ENCODE peak calls at places on chromosomes 7 and 10, in seven cellular contexts. One of them, this sample, is unnamed.

GRCh38 chr7:106260136-106260561 is 24.6 kb downstream of the NAMPT start:
- DNase-seq in CD4-positive, alpha-beta memory T cell: no peak
- DNase-seq in heart left ventricle: no peak
- DNase-seq in cardiac muscle cell: no peak
- DNase-seq in fibroblast of lung: no peak
- DNase-seq in esophagus squamous epithelium: no peak
- DNase-seq in gastrocnemius medialis: no peak
- DNase-seq in this sample: no peak

GRCh38 chr7:21253740-21254687 is 173.9 kb upstream of the SP4 start:
- DNase-seq in heart left ventricle: no peak
- DNase-seq in esophagus squamous epithelium: no peak
- DNase-seq in gastrocnemius medialis: no peak
- DNase-seq in CD4-positive, alpha-beta memory T cell: peak
- DNase-seq in cardiac muscle cell: peak
- DNase-seq in fibroblast of lung: peak
- DNase-seq in this sample: no peak

GRCh38 chr10:72875250-72876055 is 18.1 kb upstream of the OIT3 start:
- DNase-seq in fibroblast of lung: peak
- DNase-seq in CD4-positive, alpha-beta memory T cell: peak
- DNase-seq in cardiac muscle cell: peak
- DNase-seq in gastrocnemius medialis: no peak
- DNase-seq in heart left ventricle: no peak
- DNase-seq in esophagus squamous epithelium: no peak
- DNase-seq in this sample: no peak

GRCh38 chr10:31017534-31018361 is 13.9 kb downstream of the ZNF438 start:
- DNase-seq in gastrocnemius medialis: no peak
- DNase-seq in cardiac muscle cell: no peak
- DNase-seq in CD4-positive, alpha-beta memory T cell: no peak
- DNase-seq in heart left ventricle: no peak
- DNase-seq in fibroblast of lung: no peak
- DNase-seq in esophagus squamous epithelium: no peak
- DNase-seq in this sample: no peak

GRCh38 chr7:31251441-31251840 is 89.1 kb downstream of the NEUROD6 start:
- DNase-seq in CD4-positive, alpha-beta memory T cell: no peak
- DNase-seq in heart left ventricle: no peak
- DNase-seq in fibroblast of lung: no peak
- DNase-seq in esophagus squamous epithelium: no peak
- DNase-seq in cardiac muscle cell: no peak
- DNase-seq in gastrocnemius medialis: no peak
- DNase-seq in this sample: no peak

GRCh38 chr7:71298378-71298777 is 166.4 kb downstream of the GALNT17 start:
- DNase-seq in fibroblast of lung: no peak
- DNase-seq in heart left ventricle: no peak
- DNase-seq in esophagus squamous epithelium: no peak
- DNase-seq in gastrocnemius medialis: no peak
- DNase-seq in cardiac muscle cell: no peak
- DNase-seq in CD4-positive, alpha-beta memory T cell: no peak
- DNase-seq in this sample: no peak

GRCh38 chr10:82278401-82279182 is 403.6 kb downstream of the NRG3 start:
- DNase-seq in esophagus squamous epithelium: no peak
- DNase-seq in fibroblast of lung: no peak
- DNase-seq in cardiac muscle cell: no peak
- DNase-seq in CD4-positive, alpha-beta memory T cell: no peak
- DNase-seq in gastrocnemius medialis: no peak
- DNase-seq in heart left ventricle: no peak
- DNase-seq in this sample: no peak

GRCh38 chr10:50398383-50398782 is 147.1 kb upstream of the ASAH2 start:
- DNase-seq in esophagus squamous epithelium: no peak
- DNase-seq in gastrocnemius medialis: no peak
- DNase-seq in heart left ventricle: no peak
- DNase-seq in fibroblast of lung: peak
- DNase-seq in cardiac muscle cell: no peak
- DNase-seq in CD4-positive, alpha-beta memory T cell: no peak
- DNase-seq in this sample: no peak

GRCh38 chr7:157657741-157658740 is 321.2 kb downstream of the DNAJB6 start:
- DNase-seq in cardiac muscle cell: no peak
- DNase-seq in fibroblast of lung: no peak
- DNase-seq in gastrocnemius medialis: no peak
- DNase-seq in esophagus squamous epithelium: no peak
- DNase-seq in heart left ventricle: peak
- DNase-seq in CD4-positive, alpha-beta memory T cell: no peak
- DNase-seq in this sample: no peak

GRCh38 chr7:151010307-151011096 is 13.8 kb downstream of the ATG9B start:
- DNase-seq in heart left ventricle: no peak
- DNase-seq in CD4-positive, alpha-beta memory T cell: peak
- DNase-seq in fibroblast of lung: no peak
- DNase-seq in esophagus squamous epithelium: no peak
- DNase-seq in gastrocnemius medialis: no peak
- DNase-seq in cardiac muscle cell: peak
- DNase-seq in this sample: no peak

GRCh38 chr10:77643795-77644468 is 6.3 kb upstream of the KCNMA1 start:
- DNase-seq in fibroblast of lung: peak
- DNase-seq in cardiac muscle cell: peak
- DNase-seq in esophagus squamous epithelium: no peak
- DNase-seq in CD4-positive, alpha-beta memory T cell: no peak
- DNase-seq in heart left ventricle: no peak
- DNase-seq in gastrocnemius medialis: no peak
- DNase-seq in this sample: no peak

GRCh38 chr7:2757361-2757903 is 69.4 kb downstream of the AMZ1 start:
- DNase-seq in cardiac muscle cell: no peak
- DNase-seq in esophagus squamous epithelium: no peak
- DNase-seq in heart left ventricle: no peak
- DNase-seq in gastrocnemius medialis: peak
- DNase-seq in fibroblast of lung: no peak
- DNase-seq in CD4-positive, alpha-beta memory T cell: no peak
- DNase-seq in this sample: peak

GRCh38 chr10:70974351-70974901 is 86.1 kb upstream of the PCBD1 start:
- DNase-seq in cardiac muscle cell: no peak
- DNase-seq in heart left ventricle: no peak
- DNase-seq in esophagus squamous epithelium: no peak
- DNase-seq in gastrocnemius medialis: no peak
- DNase-seq in CD4-positive, alpha-beta memory T cell: no peak
- DNase-seq in fibroblast of lung: no peak
- DNase-seq in this sample: no peak

GRCh38 chr7:111561659-111561908 is 708 bp downstream of the IMMP2L start:
- DNase-seq in cardiac muscle cell: no peak
- DNase-seq in fibroblast of lung: no peak
- DNase-seq in gastrocnemius medialis: no peak
- DNase-seq in heart left ventricle: no peak
- DNase-seq in CD4-positive, alpha-beta memory T cell: no peak
- DNase-seq in esophagus squamous epithelium: no peak
- DNase-seq in this sample: no peak

GRCh38 chr7:141074162-141074989 is 512 bp downstream of the TMEM178B start:
- DNase-seq in gastrocnemius medialis: no peak
- DNase-seq in esophagus squamous epithelium: no peak
- DNase-seq in cardiac muscle cell: peak
- DNase-seq in fibroblast of lung: peak
- DNase-seq in CD4-positive, alpha-beta memory T cell: no peak
- DNase-seq in heart left ventricle: peak
- DNase-seq in this sample: peak

GRCh38 chr7:98816206-98816605 is 53.6 kb downstream of the TMEM130 start:
- DNase-seq in fibroblast of lung: no peak
- DNase-seq in heart left ventricle: no peak
- DNase-seq in gastrocnemius medialis: no peak
- DNase-seq in cardiac muscle cell: no peak
- DNase-seq in CD4-positive, alpha-beta memory T cell: no peak
- DNase-seq in esophagus squamous epithelium: no peak
- DNase-seq in this sample: no peak

GRCh38 chr10:27997865-27998177 is 1.1 kb downstream of the ODAD2 start:
- DNase-seq in heart left ventricle: no peak
- DNase-seq in CD4-positive, alpha-beta memory T cell: no peak
- DNase-seq in cardiac muscle cell: no peak
- DNase-seq in esophagus squamous epithelium: no peak
- DNase-seq in fibroblast of lung: no peak
- DNase-seq in gastrocnemius medialis: no peak
- DNase-seq in this sample: no peak

GRCh38 chr10:50557130-50557682 is 66.5 kb downstream of the SGMS1 start:
- DNase-seq in CD4-positive, alpha-beta memory T cell: no peak
- DNase-seq in heart left ventricle: no peak
- DNase-seq in fibroblast of lung: no peak
- DNase-seq in cardiac muscle cell: no peak
- DNase-seq in esophagus squamous epithelium: no peak
- DNase-seq in gastrocnemius medialis: no peak
- DNase-seq in this sample: no peak

GRCh38 chr7:102426268-102427031 is 6.9 kb upstream of the ORAI2 start:
- DNase-seq in heart left ventricle: no peak
- DNase-seq in esophagus squamous epithelium: no peak
- DNase-seq in fibroblast of lung: no peak
- DNase-seq in cardiac muscle cell: no peak
- DNase-seq in gastrocnemius medialis: no peak
- DNase-seq in CD4-positive, alpha-beta memory T cell: peak
- DNase-seq in this sample: no peak

GRCh38 chr7:100574362-100575205 is 884 bp upstream of the SAP25 start:
- DNase-seq in gastrocnemius medialis: no peak
- DNase-seq in cardiac muscle cell: no peak
- DNase-seq in heart left ventricle: peak
- DNase-seq in esophagus squamous epithelium: no peak
- DNase-seq in fibroblast of lung: no peak
- DNase-seq in CD4-positive, alpha-beta memory T cell: no peak
- DNase-seq in this sample: no peak

GRCh38 chr10:90935581-90936292 is 14.8 kb upstream of the ANKRD1 start:
- DNase-seq in cardiac muscle cell: peak
- DNase-seq in CD4-positive, alpha-beta memory T cell: no peak
- DNase-seq in esophagus squamous epithelium: no peak
- DNase-seq in gastrocnemius medialis: no peak
- DNase-seq in fibroblast of lung: peak
- DNase-seq in heart left ventricle: no peak
- DNase-seq in this sample: no peak

GRCh38 chr10:42645103-42645502 is 6.7 kb upstream of the ZNF33B start:
- DNase-seq in heart left ventricle: no peak
- DNase-seq in CD4-positive, alpha-beta memory T cell: no peak
- DNase-seq in cardiac muscle cell: no peak
- DNase-seq in esophagus squamous epithelium: no peak
- DNase-seq in fibroblast of lung: no peak
- DNase-seq in gastrocnemius medialis: no peak
- DNase-seq in this sample: no peak

GRCh38 chr7:148704966-148705365 is 6.3 kb downstream of the CUL1 start:
- DNase-seq in esophagus squamous epithelium: no peak
- DNase-seq in fibroblast of lung: no peak
- DNase-seq in gastrocnemius medialis: no peak
- DNase-seq in CD4-positive, alpha-beta memory T cell: no peak
- DNase-seq in cardiac muscle cell: no peak
- DNase-seq in heart left ventricle: no peak
- DNase-seq in this sample: no peak

GRCh38 chr10:32207544-32207943 is 139.4 kb downstream of the EPC1 start:
- DNase-seq in heart left ventricle: peak
- DNase-seq in CD4-positive, alpha-beta memory T cell: peak
- DNase-seq in esophagus squamous epithelium: no peak
- DNase-seq in fibroblast of lung: peak
- DNase-seq in gastrocnemius medialis: no peak
- DNase-seq in cardiac muscle cell: peak
- DNase-seq in this sample: peak

GRCh38 chr10:84267503-84268126 is 22.8 kb downstream of the RGR start:
- DNase-seq in cardiac muscle cell: peak
- DNase-seq in gastrocnemius medialis: no peak
- DNase-seq in fibroblast of lung: peak
- DNase-seq in heart left ventricle: no peak
- DNase-seq in CD4-positive, alpha-beta memory T cell: peak
- DNase-seq in esophagus squamous epithelium: no peak
- DNase-seq in this sample: no peak

GRCh38 chr7:134941185-134941900 is 45.0 kb upstream of the AGBL3 start:
- DNase-seq in cardiac muscle cell: no peak
- DNase-seq in heart left ventricle: no peak
- DNase-seq in esophagus squamous epithelium: no peak
- DNase-seq in gastrocnemius medialis: no peak
- DNase-seq in fibroblast of lung: peak
- DNase-seq in CD4-positive, alpha-beta memory T cell: no peak
- DNase-seq in this sample: no peak

GRCh38 chr7:134939136-134939535 is 47.2 kb upstream of the AGBL3 start:
- DNase-seq in heart left ventricle: no peak
- DNase-seq in gastrocnemius medialis: no peak
- DNase-seq in CD4-positive, alpha-beta memory T cell: no peak
- DNase-seq in esophagus squamous epithelium: no peak
- DNase-seq in fibroblast of lung: no peak
- DNase-seq in cardiac muscle cell: no peak
- DNase-seq in this sample: no peak

GRCh38 chr7:134941947-134942346 is 44.4 kb upstream of the AGBL3 start:
- DNase-seq in CD4-positive, alpha-beta memory T cell: no peak
- DNase-seq in gastrocnemius medialis: no peak
- DNase-seq in cardiac muscle cell: no peak
- DNase-seq in esophagus squamous epithelium: no peak
- DNase-seq in heart left ventricle: no peak
- DNase-seq in fibroblast of lung: no peak
- DNase-seq in this sample: no peak

GRCh38 chr7:134942690-134943466 is 43.4 kb upstream of the AGBL3 start:
- DNase-seq in heart left ventricle: no peak
- DNase-seq in gastrocnemius medialis: no peak
- DNase-seq in cardiac muscle cell: no peak
- DNase-seq in esophagus squamous epithelium: no peak
- DNase-seq in CD4-positive, alpha-beta memory T cell: no peak
- DNase-seq in fibroblast of lung: no peak
- DNase-seq in this sample: no peak

DNA sequence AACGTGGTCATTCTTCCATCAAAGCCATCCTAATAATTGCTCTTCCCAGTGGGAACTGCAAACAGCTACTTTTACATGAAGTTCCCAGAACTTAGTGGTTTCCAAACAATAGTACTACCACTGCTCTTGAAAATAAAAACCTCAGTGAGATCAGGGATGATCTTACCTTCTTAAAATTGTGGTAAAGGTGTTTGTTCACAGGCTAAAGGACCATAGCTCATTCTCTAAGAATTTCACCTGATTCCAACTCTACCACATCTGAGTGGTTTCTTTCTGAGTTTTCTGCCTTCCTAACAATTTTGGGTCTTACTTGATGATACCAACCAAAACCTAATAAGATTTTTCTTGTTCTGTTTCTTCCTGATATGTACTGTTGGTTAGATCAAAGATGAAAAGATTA is 45.6 kb upstream of the AGBL3 start:
- DNase-seq in esophagus squamous epithelium: no peak
- DNase-seq in heart left ventricle: no peak
- DNase-seq in fibroblast of lung: no peak
- DNase-seq in cardiac muscle cell: no peak
- DNase-seq in gastrocnemius medialis: no peak
- DNase-seq in CD4-positive, alpha-beta memory T cell: no peak
- DNase-seq in this sample: no peak
- H3K27ac ChIP-seq in esophagus squamous epithelium: no peak
- H3K27ac ChIP-seq in heart left ventricle: peak
- H3K27ac ChIP-seq in fibroblast of lung: no peak
- H3K27ac ChIP-seq in cardiac muscle cell: no peak
- H3K27ac ChIP-seq in gastrocnemius medialis: no peak
- H3K27ac ChIP-seq in CD4-positive, alpha-beta memory T cell: no peak
- H3K27ac ChIP-seq in this sample: no peak

GRCh38 chr10:14261341-14261740 is 69.4 kb downstream of the FRMD4A start:
- DNase-seq in gastrocnemius medialis: no peak
- DNase-seq in heart left ventricle: no peak
- DNase-seq in esophagus squamous epithelium: no peak
- DNase-seq in cardiac muscle cell: no peak
- DNase-seq in fibroblast of lung: no peak
- DNase-seq in CD4-positive, alpha-beta memory T cell: no peak
- DNase-seq in this sample: no peak
- H3K27ac ChIP-seq in gastrocnemius medialis: no peak
- H3K27ac ChIP-seq in heart left ventricle: no peak
- H3K27ac ChIP-seq in esophagus squamous epithelium: no peak
- H3K27ac ChIP-seq in cardiac muscle cell: no peak
- H3K27ac ChIP-seq in fibroblast of lung: no peak
- H3K27ac ChIP-seq in CD4-positive, alpha-beta memory T cell: no peak
- H3K27ac ChIP-seq in this sample: no peak

GRCh38 chr7:134729895-134730294 is 49.5 kb upstream of the CALD1 start:
- DNase-seq in esophagus squamous epithelium: no peak
- DNase-seq in fibroblast of lung: no peak
- DNase-seq in cardiac muscle cell: no peak
- DNase-seq in heart left ventricle: no peak
- DNase-seq in gastrocnemius medialis: no peak
- DNase-seq in CD4-positive, alpha-beta memory T cell: no peak
- DNase-seq in this sample: no peak
- H3K27ac ChIP-seq in esophagus squamous epithelium: peak
- H3K27ac ChIP-seq in fibroblast of lung: peak
- H3K27ac ChIP-seq in cardiac muscle cell: no peak
- H3K27ac ChIP-seq in heart left ventricle: peak
- H3K27ac ChIP-seq in gastrocnemius medialis: peak
- H3K27ac ChIP-seq in CD4-positive, alpha-beta memory T cell: no peak
- H3K27ac ChIP-seq in this sample: peak

GRCh38 chr10:23354630-23355343 is 10.2 kb upstream of the C10orf67 start:
- DNase-seq in CD4-positive, alpha-beta memory T cell: no peak
- DNase-seq in cardiac muscle cell: no peak
- DNase-seq in fibroblast of lung: no peak
- DNase-seq in gastrocnemius medialis: no peak
- DNase-seq in esophagus squamous epithelium: no peak
- DNase-seq in heart left ventricle: no peak
- DNase-seq in this sample: no peak
- H3K27ac ChIP-seq in CD4-positive, alpha-beta memory T cell: no peak
- H3K27ac ChIP-seq in cardiac muscle cell: no peak
- H3K27ac ChIP-seq in fibroblast of lung: no peak
- H3K27ac ChIP-seq in gastrocnemius medialis: no peak
- H3K27ac ChIP-seq in esophagus squamous epithelium: no peak
- H3K27ac ChIP-seq in heart left ventricle: no peak
- H3K27ac ChIP-seq in this sample: no peak